ENCODE peak calls at places on chromosome X, in four cellular contexts. O is endothelial cell of umbilical vein, E is uterus, V is neural progenitor cell. Z is an unnamed sample.

GRCh38 chrX:19174401-19175025 is 52.2 kb upstream of the ADGRG2 start:
- DNase-seq in V (no peak), O (peak; percentile 2), E (no peak), Z (peak; percentile 12)

GRCh38 chrX:131985526-131986049 is 37.5 kb upstream of the STK26 start:
- DNase-seq in O (no peak), V (peak; percentile 28), E (no peak), Z (peak; percentile 7)

GRCh38 chrX:136694491-136695087 is 46.6 kb downstream of the CD40LG start:
- DNase-seq in V (peak; percentile 49), E (no peak), O (peak; percentile 19), Z (peak; percentile 55)

GRCh38 chrX:124573458-124573857 is 227.1 kb downstream of the SH2D1A start:
- DNase-seq in E (no peak), O (no peak), V (no peak), Z (no peak)

GRCh38 chrX:41604154-41604553 is 84.6 kb upstream of the GPR34 start:
- DNase-seq in V (no peak), O (no peak), E (no peak), Z (no peak)

GRCh38 chrX:147476008-147476407 is 435.7 kb upstream of the FMR1 start:
- DNase-seq in V (peak; percentile 50), E (no peak), O (no peak), Z (no peak)

GRCh38 chrX:7314425-7314824 is 166.5 kb upstream of the PUDP start:
- DNase-seq in V (no peak), O (no peak), E (no peak), Z (no peak)

GRCh38 chrX:78708830-78709229 is 38.7 kb upstream of the LPAR4 start:
- DNase-seq in V (no peak), E (peak; percentile 30), O (no peak), Z (no peak)

GRCh38 chrX:68823413-68824151 is 5.2 kb upstream of the EFNB1 start:
- DNase-seq in O (no peak), V (no peak), E (no peak), Z (no peak)

GRCh38 chrX:129769467-129770154 is 10.1 kb upstream of the SASH3 start:
- DNase-seq in E (no peak), O (no peak), V (peak; percentile 11), Z (no peak)

GRCh38 chrX:72307646-72308051 is 1.9 kb upstream of the CITED1 start:
- DNase-seq in O (no peak), V (peak; percentile 33), E (no peak), Z (no peak)
- H3K4me3 ChIP-seq in O (no peak overlapping the region), V (peak overlapping the region; percentile 60), E (peak overlapping the region; percentile 42), Z (peak overlapping the region; percentile 59)

DNA sequence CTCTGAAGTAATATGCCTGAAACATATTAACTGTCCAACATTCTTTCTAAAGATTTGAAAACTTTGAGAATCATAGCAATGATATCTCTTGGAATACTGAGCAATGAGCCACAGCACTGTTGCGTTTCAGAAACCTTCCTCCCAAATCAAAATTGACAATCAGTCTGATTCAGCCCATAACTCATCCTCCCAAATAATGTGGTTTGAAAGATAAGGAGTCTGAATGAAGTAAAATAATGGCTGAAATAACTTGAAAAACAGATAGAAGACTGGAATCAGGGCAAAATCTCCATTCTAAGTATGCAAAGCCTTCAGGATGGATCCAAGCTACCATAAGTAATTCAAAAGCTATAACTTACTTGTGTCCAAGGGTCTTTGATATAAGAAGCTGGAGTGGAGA is 98.6 kb upstream of the PLS3 start:
- DNase-seq in O (peak; percentile 24), E (no peak), V (no peak), Z (no peak)
- H3K27ac ChIP-seq in O (no peak overlapping the region), E (no peak overlapping the region), V (no peak overlapping the region), Z (no peak overlapping the region)

DNA sequence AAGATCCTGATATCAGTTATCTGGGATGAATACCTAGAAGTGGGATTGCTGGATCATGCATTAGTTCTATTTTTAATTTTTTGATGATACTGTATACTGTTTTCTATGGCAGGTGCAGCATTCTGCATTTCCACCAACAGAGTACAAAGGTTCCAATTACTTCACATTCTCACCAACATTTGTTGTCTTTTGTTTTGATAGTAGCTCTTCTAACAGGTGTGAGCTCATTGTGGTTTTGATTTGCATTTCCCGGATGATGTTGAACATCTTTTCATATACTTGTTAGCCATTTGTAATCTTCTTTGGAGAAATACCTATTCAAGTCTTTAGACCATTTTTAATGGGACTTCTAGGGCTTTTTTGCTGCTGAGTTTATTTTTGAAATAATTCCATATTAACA is 139.2 kb upstream of the AMOT start:
- DNase-seq in E (no peak), V (no peak), O (no peak), Z (no peak)
- H3K9me3 ChIP-seq in E (no peaks in the 10 kb centered on the region), V (no peaks in the 10 kb centered on the region), O (no peaks in the 10 kb centered on the region), Z (no peaks in the 10 kb centered on the region)

GRCh38 chrX:530726-531610 is 99.6 kb upstream of the SHOX start:
- DNase-seq in V (no peak), O (no peak), E (no peak), Z (no peak)
- H3K4me3 ChIP-seq in V (no peak overlapping the region), O (no peak overlapping the region), E (no peak overlapping the region), Z (no peak overlapping the region)

GRCh38 chrX:13493659-13494058 is 75.7 kb upstream of the EGFL6 start:
- DNase-seq in O (no peak), V (no peak), E (no peak), Z (no peak)
- H3K27ac ChIP-seq in O (no peak overlapping the region), V (no peak overlapping the region), E (no peak overlapping the region), Z (no peak overlapping the region)

GRCh38 chrX:101417981-101418841 is 10.2 kb downstream of the HNRNPH2 start:
- DNase-seq in V (peak; percentile 78), E (peak; percentile 51), O (peak; percentile 56), Z (peak; percentile 85)

GRCh38 chrX:101416691-101417090 is 8.7 kb downstream of the HNRNPH2 start:
- DNase-seq in O (no peak), E (no peak), V (no peak), Z (no peak)

GRCh38 chrX:101415180-101416130 is 7.4 kb downstream of the HNRNPH2 start:
- DNase-seq in V (peak; percentile 67), E (peak; percentile 30), O (peak; percentile 78), Z (peak; percentile 84)

GRCh38 chrX:101417190-101417589 is 9.2 kb downstream of the HNRNPH2 start:
- DNase-seq in O (no peak), V (no peak), E (no peak), Z (no peak)

DNA sequence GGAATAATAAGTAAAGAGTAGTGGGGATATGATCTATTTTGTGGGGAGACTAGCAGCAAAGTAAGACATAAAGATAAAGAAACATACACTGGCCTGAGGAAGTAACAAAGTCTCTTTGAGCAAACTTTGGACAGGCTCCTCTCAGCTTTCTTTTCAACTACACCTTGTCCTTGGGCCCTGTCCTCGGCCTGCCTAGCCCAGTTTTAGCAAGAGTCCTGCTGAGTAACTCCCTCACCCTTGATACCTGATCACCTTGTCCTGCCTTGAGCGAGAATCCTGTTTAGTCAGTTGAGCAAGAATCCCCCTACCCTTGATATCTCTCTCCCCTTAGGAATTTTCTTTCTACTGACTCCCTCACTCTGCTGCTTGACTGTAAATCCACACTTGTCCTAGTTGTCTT is 11.5 kb downstream of the HNRNPH2 start:
- DNase-seq in O (no peak), V (no peak), E (no peak), Z (no peak)
- H3K9me3 ChIP-seq in O (no peaks in the 10 kb centered on the region), V (peaks cover 5% of the 10 kb centered on the region), E (no peaks in the 10 kb centered on the region), Z (no peaks in the 10 kb centered on the region)

GRCh38 chrX:40008841-40009461 is 88.8 kb downstream of the BCOR start:
- DNase-seq in O (no peak), E (peak; percentile 25), V (peak; percentile 72), Z (peak; percentile 41)
- H3K4me3 ChIP-seq in O (no peak overlapping the region), E (no peak overlapping the region), V (peak overlapping the region; percentile 47), Z (peak overlapping the region; percentile 7)

DNA sequence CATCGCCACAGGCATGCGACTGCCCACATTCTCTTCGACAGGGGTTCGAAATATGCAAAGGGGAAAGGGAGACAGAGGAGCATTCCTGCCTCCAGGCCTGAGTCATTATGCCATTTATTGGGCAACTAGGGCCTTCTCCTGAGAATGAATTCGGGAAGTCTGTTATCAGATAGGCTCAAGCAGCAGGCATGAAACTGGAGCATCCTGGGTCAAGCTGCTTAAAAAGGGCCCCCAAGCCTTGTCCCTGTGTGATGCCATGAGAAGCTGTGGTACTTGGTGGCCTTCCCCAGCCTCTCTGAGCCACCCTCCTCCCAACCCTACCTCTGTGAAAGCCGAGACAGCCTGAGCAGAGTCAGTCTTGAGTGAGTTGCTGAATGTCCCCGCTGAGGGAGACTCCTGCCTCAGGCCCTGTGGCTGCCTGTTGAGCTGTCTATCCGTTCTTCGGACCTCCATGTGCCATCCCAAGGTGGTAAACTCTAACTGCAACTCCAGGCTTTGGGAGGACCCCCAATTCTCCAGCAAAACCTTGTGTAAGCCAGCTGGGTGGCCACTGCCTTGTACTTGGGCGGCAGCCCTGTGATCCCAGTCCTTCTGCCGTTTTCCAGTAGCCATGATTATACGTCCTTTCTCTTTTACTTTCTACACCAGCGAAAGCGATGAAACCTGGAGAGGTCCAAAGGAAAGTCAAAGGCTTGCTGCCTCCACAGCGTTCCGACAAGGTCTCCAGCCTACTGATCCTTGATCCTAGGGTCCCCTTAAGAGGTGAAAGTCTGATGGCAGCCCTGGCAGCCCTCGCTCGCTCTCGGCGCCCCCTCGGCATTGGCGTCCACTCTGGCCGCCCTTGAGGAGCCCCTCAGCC is 37.7 kb downstream of the NBDY start:
- DNase-seq in O (no peak), E (no peak), V (no peak), Z (peak; percentile 66)
- H3K27ac ChIP-seq in O (no peak overlapping the region), E (peak overlapping the region; percentile 36), V (no peak overlapping the region), Z (no peak overlapping the region)

Z was measured in cardiac muscle cell.